ENCODE peak calls at places on chromosomes 2 and 18, in eight cellular contexts. J, V, R, S, U, L, B and W are unnamed samples.

GRCh38 chr18:28584726-28585125 is 407.8 kb upstream of the CDH2 start:
- DNase-seq in V (no peak), B (no peak), J (peak), L (no peak), U (no peak), R (no peak), S (peak), W (peak)

GRCh38 chr2:85854897-85855296 is 33.9 kb downstream of the ST3GAL5 start:
- DNase-seq in B (no peak), J (no peak), V (no peak), R (no peak), L (no peak), S (no peak), U (no peak), W (no peak)

GRCh38 chr2:62760555-62760954 is 55.0 kb downstream of the EHBP1 start:
- DNase-seq in B (no peak), U (no peak), L (no peak), R (no peak), J (peak), S (peak), V (no peak), W (peak)

GRCh38 chr18:10015941-10016819 is 102.4 kb downstream of the VAPA start:
- DNase-seq in R (peak), B (no peak), S (peak), J (peak), U (peak), L (no peak), V (no peak), W (peak)

GRCh38 chr2:114543106-114543806 is 100.8 kb downstream of the DPP10 start:
- DNase-seq in U (no peak), L (no peak), S (peak), B (no peak), V (no peak), R (no peak), J (no peak), W (peak)

GRCh38 chr2:164826293-164827243 is 15.1 kb downstream of the COBLL1 start:
- DNase-seq in J (no peak), V (no peak), B (no peak), S (peak), R (peak), U (peak), L (no peak), W (peak)

GRCh38 chr18:32439802-32440201 is 30.9 kb downstream of the GAREM1 start:
- DNase-seq in B (no peak), L (no peak), J (no peak), U (no peak), V (no peak), S (no peak), R (no peak), W (no peak)

GRCh38 chr2:162029287-162029901 is 44.6 kb downstream of the DPP4 start:
- DNase-seq in J (peak), B (no peak), V (no peak), L (peak), S (peak), U (peak), R (no peak), W (peak)

GRCh38 chr2:236054661-236055060 is 113.5 kb downstream of the GBX2 start:
- DNase-seq in L (no peak), J (no peak), S (no peak), V (no peak), B (no peak), R (no peak), U (no peak), W (no peak)

GRCh38 chr2:172336681-172337080 is 90.7 kb upstream of the ITGA6 start:
- DNase-seq in S (no peak), R (no peak), V (no peak), B (no peak), J (no peak), U (no peak), L (no peak), W (no peak)

GRCh38 chr2:235098273-235098672 is 146.5 kb downstream of the SH3BP4 start:
- DNase-seq in U (no peak), L (no peak), R (peak), V (no peak), S (no peak), B (no peak), J (no peak), W (no peak)

GRCh38 chr18:11665587-11665986 is 23.5 kb upstream of the GNAL start:
- DNase-seq in B (no peak), V (no peak), J (no peak), L (no peak), R (no peak), S (no peak), U (no peak), W (no peak)

GRCh38 chr18:48670751-48671560 is 132.1 kb downstream of the CTIF start:
- DNase-seq in B (no peak), J (no peak), L (no peak), U (no peak), R (peak), S (no peak), V (no peak), W (no peak)

GRCh38 chr2:157304811-157305712 is 20.6 kb downstream of the ERMN start:
- DNase-seq in V (no peak), U (no peak), L (no peak), R (no peak), S (peak), B (no peak), J (peak), W (peak)

GRCh38 chr18:75070235-75070624 is 138.7 kb downstream of the PTGR3 start:
- DNase-seq in R (no peak), U (peak), B (no peak), L (no peak), S (no peak), V (no peak), J (no peak), W (no peak)

GRCh38 chr2:7963787-7964186 is 718.1 kb upstream of the ID2 start:
- DNase-seq in S (no peak), R (no peak), B (no peak), L (no peak), U (no peak), J (no peak), V (no peak), W (no peak)

GRCh38 chr2:62176771-62177170 is 19.1 kb upstream of the B3GNT2 start:
- DNase-seq in V (no peak), U (no peak), B (no peak), S (no peak), R (no peak), L (no peak), J (no peak), W (no peak)

GRCh38 chr2:49360051-49360767 is 205.9 kb upstream of the FSHR start:
- DNase-seq in U (no peak), R (no peak), V (no peak), B (no peak), S (no peak), L (no peak), J (no peak), W (no peak)

GRCh38 chr2:128491845-128492244 is 173.2 kb upstream of the HS6ST1 start:
- DNase-seq in L (no peak), U (no peak), J (no peak), S (no peak), R (no peak), B (no peak), V (no peak), W (no peak)

GRCh38 chr2:212177724-212178123 is 360.9 kb downstream of the ERBB4 start:
- DNase-seq in J (no peak), B (no peak), V (no peak), S (peak), R (no peak), L (no peak), U (peak), W (peak)

GRCh38 chr2:130911996-130912395 is 75.3 kb downstream of the ARHGEF4 start:
- DNase-seq in B (no peak), S (no peak), V (no peak), U (no peak), L (no peak), J (no peak), R (no peak), W (no peak)

GRCh38 chr18:23365602-23366001 is 87.5 kb upstream of the RIOK3 start:
- DNase-seq in R (no peak), J (no peak), L (no peak), U (no peak), S (peak), B (no peak), V (no peak), W (peak)

GRCh38 chr2:74566423-74567085 is 12.0 kb downstream of the DOK1 start:
- DNase-seq in L (peak), J (peak), B (no peak), S (peak), V (no peak), R (no peak), U (no peak), W (peak)

GRCh38 chr2:102291221-102292075 is 19.9 kb upstream of the IL1RL1 start:
- DNase-seq in V (no peak), J (no peak), B (no peak), L (no peak), R (no peak), S (no peak), U (no peak), W (no peak)

GRCh38 chr2:43798300-43798699 is 24.5 kb downstream of the DYNC2LI1 start:
- DNase-seq in J (no peak), V (no peak), U (peak), L (no peak), S (peak), R (no peak), B (no peak), W (no peak)

GRCh38 chr2:12167525-12168317 is 421.3 kb downstream of the LPIN1 start:
- DNase-seq in L (no peak), R (no peak), B (no peak), V (no peak), S (no peak), J (no peak), U (peak), W (no peak)

GRCh38 chr2:181163139-181163538 is 182.7 kb downstream of the UBE2E3 start:
- DNase-seq in R (no peak), S (no peak), U (no peak), J (no peak), B (no peak), L (no peak), V (no peak), W (no peak)

GRCh38 chr2:208254118-208254870 is 577 bp downstream of the IDH1 start:
- DNase-seq in S (peak), B (peak), V (peak), J (peak), L (peak), U (peak), R (peak), W (peak)

GRCh38 chr2:118371500-118371899 is 283.2 kb downstream of the INSIG2 start:
- DNase-seq in R (no peak), L (no peak), B (no peak), S (peak), V (no peak), J (peak), U (peak), W (peak)

GRCh38 chr2:30262716-30263309 is 31.5 kb downstream of the LBH start:
- DNase-seq in V (no peak), S (no peak), J (no peak), U (no peak), L (no peak), R (no peak), B (no peak), W (no peak)

GRCh38 chr2:56314809-56315208 is 131.0 kb downstream of the CCDC85A start:
- DNase-seq in S (no peak), L (no peak), U (peak), B (no peak), V (no peak), J (no peak), R (no peak), W (no peak)

GRCh38 chr2:171046056-171046560 is 114.6 kb downstream of the TLK1 start:
- DNase-seq in U (no peak), S (no peak), R (no peak), V (no peak), L (no peak), B (no peak), J (no peak), W (no peak)

GRCh38 chr2:187468262-187468661 is 20.2 kb upstream of the CALCRL start:
- DNase-seq in L (no peak), U (no peak), B (no peak), J (no peak), V (no peak), R (no peak), S (no peak), W (no peak)

GRCh38 chr2:64400733-64401500 is 53.0 kb upstream of the LGALSL start:
- DNase-seq in U (no peak), L (no peak), V (no peak), J (no peak), S (no peak), B (no peak), R (no peak), W (no peak)

GRCh38 chr2:35973737-35974132 is 381.8 kb upstream of the CRIM1 start:
- DNase-seq in S (peak), U (peak), R (no peak), B (no peak), J (no peak), L (no peak), V (no peak), W (peak)